ENCODE peak calls at places on chromosomes 16 and 17, in four cellular contexts. One of them, this sample, is unnamed.

GRCh38 chr16:77297996-77298637 is 98.9 kb downstream of the SYCE1L start:
- DNase-seq in NCI-H1417: no peak
- DNase-seq in HTR-8/SVneo: no peak
- DNase-seq in skeletal muscle cell: no peak
- DNase-seq in this sample: no peak

GRCh38 chr17:18859256-18859655 is 1.3 kb downstream of the PRPSAP2 start:
- DNase-seq in HTR-8/SVneo: no peak
- DNase-seq in skeletal muscle cell: no peak
- DNase-seq in NCI-H1417: peak
- DNase-seq in this sample: peak

GRCh38 chr16:68377667-68378420 is 67.0 kb downstream of the PRMT7 start:
- DNase-seq in HTR-8/SVneo: no peak
- DNase-seq in skeletal muscle cell: peak
- DNase-seq in NCI-H1417: peak
- DNase-seq in this sample: no peak

GRCh38 chr16:24282129-24282528 is 26.0 kb downstream of the CACNG3 start:
- DNase-seq in skeletal muscle cell: no peak
- DNase-seq in NCI-H1417: no peak
- DNase-seq in HTR-8/SVneo: no peak
- DNase-seq in this sample: no peak

GRCh38 chr17:75742337-75742736 is 21.1 kb downstream of the ITGB4 start:
- DNase-seq in NCI-H1417: no peak
- DNase-seq in HTR-8/SVneo: no peak
- DNase-seq in skeletal muscle cell: no peak
- DNase-seq in this sample: no peak

GRCh38 chr16:4651842-4652241 is 27.2 kb downstream of the MGRN1 start:
- DNase-seq in HTR-8/SVneo: no peak
- DNase-seq in skeletal muscle cell: no peak
- DNase-seq in NCI-H1417: no peak
- DNase-seq in this sample: no peak

GRCh38 chr17:61442878-61443474 is 9.2 kb upstream of the TBX4 start:
- DNase-seq in skeletal muscle cell: no peak
- DNase-seq in NCI-H1417: no peak
- DNase-seq in HTR-8/SVneo: no peak
- DNase-seq in this sample: no peak

GRCh38 chr16:66964049-66964448 is 3.0 kb downstream of the CES3 start:
- DNase-seq in HTR-8/SVneo: no peak
- DNase-seq in NCI-H1417: no peak
- DNase-seq in skeletal muscle cell: no peak
- DNase-seq in this sample: no peak

GRCh38 chr17:4944163-4944553 is 4.1 kb downstream of the RNF167 start:
- DNase-seq in skeletal muscle cell: no peak
- DNase-seq in NCI-H1417: no peak
- DNase-seq in HTR-8/SVneo: no peak
- DNase-seq in this sample: no peak